ENCODE peak calls at places on chromosome 20, in ten cellular contexts. L, G, O, D, S, P, T, E, Y and M are unnamed samples.

GRCh38 chr20:44069203-44069931 is 117.6 kb downstream of the JPH2 start:
- DNase-seq in P (no peak), L (no peak), G (peak), Y (peak), S (peak), T (no peak), E (peak), D (peak), O (no peak), M (no peak)

GRCh38 chr20:25214824-25215223 is 19.3 kb downstream of the ENTPD6 start:
- DNase-seq in D (no peak), T (no peak), P (no peak), O (no peak), G (no peak), L (no peak), Y (no peak), S (no peak), E (no peak), M (no peak)

GRCh38 chr20:50678213-50678898 is 13.0 kb downstream of the RIPOR3 start:
- DNase-seq in Y (no peak), G (no peak), P (no peak), L (no peak), E (no peak), O (no peak), T (no peak), D (no peak), S (no peak), M (no peak)

GRCh38 chr20:34233687-34234086 is 7.5 kb upstream of the ASIP start:
- DNase-seq in O (no peak), Y (no peak), S (no peak), D (no peak), L (no peak), G (no peak), T (no peak), P (no peak), E (no peak), M (no peak)

GRCh38 chr20:3275064-3275935 is 36.3 kb upstream of the SLC4A11 start:
- DNase-seq in O (no peak), S (no peak), E (no peak), D (no peak), Y (no peak), L (no peak), T (no peak), P (no peak), G (no peak), M (no peak)

GRCh38 chr20:41643504-41643938 is 25.3 kb upstream of the CHD6 start:
- DNase-seq in E (no peak), T (peak), O (peak), P (no peak), D (no peak), Y (no peak), S (no peak), L (peak), G (no peak), M (no peak)

GRCh38 chr20:50520222-50520877 is 10.2 kb downstream of the PTPN1 start:
- DNase-seq in O (no peak), L (no peak), G (no peak), P (no peak), Y (peak), E (peak), S (no peak), T (peak), D (no peak), M (no peak)

GRCh38 chr20:12394786-12395185 is 477.1 kb downstream of the BTBD3 start:
- DNase-seq in E (no peak), O (no peak), P (no peak), L (no peak), Y (no peak), S (no peak), G (no peak), T (no peak), D (no peak), M (no peak)

GRCh38 chr20:44003609-44004008 is 89.0 kb downstream of the TOX2 start:
- DNase-seq in L (no peak), O (no peak), Y (no peak), G (no peak), D (no peak), T (no peak), P (no peak), S (no peak), E (no peak), M (peak)

GRCh38 chr20:35284267-35284991 is at the start of gene EIF6:
- DNase-seq in D (peak), O (peak), T (peak), E (peak), L (peak), S (peak), G (peak), Y (peak), P (peak), M (peak)

GRCh38 chr20:18973499-18974173 is 160.1 kb downstream of the SCP2D1 start:
- DNase-seq in L (no peak), P (no peak), D (no peak), E (no peak), T (no peak), S (no peak), O (no peak), G (no peak), Y (no peak), M (peak)

GRCh38 chr20:23227976-23228375 is 122.6 kb upstream of the NXT1 start:
- DNase-seq in L (no peak), S (no peak), Y (no peak), E (no peak), D (no peak), G (no peak), T (no peak), O (no peak), P (no peak), M (no peak)

GRCh38 chr20:45212831-45213230 is 6.0 kb downstream of the SEMG1 start:
- DNase-seq in O (no peak), G (no peak), L (no peak), P (no peak), Y (no peak), S (no peak), E (no peak), D (no peak), T (no peak), M (no peak)

GRCh38 chr20:21027569-21027968 is 78.6 kb downstream of the LINC00237 start:
- DNase-seq in Y (no peak), S (no peak), G (peak), L (no peak), E (no peak), O (no peak), T (no peak), P (peak), D (no peak), M (no peak)

GRCh38 chr20:33262658-33263065 is 20.4 kb upstream of the BPIFB1 start:
- DNase-seq in G (no peak), L (peak), O (peak), P (peak), E (no peak), Y (no peak), S (no peak), T (peak), D (no peak), M (no peak)

GRCh38 chr20:517221-517620 is 26.4 kb downstream of the CSNK2A1 start:
- DNase-seq in Y (no peak), P (no peak), T (peak), L (no peak), E (no peak), S (no peak), O (no peak), G (no peak), D (no peak), M (no peak)

GRCh38 chr20:54625497-54625896 is 150.1 kb downstream of the DOK5 start:
- DNase-seq in P (no peak), S (no peak), T (no peak), O (no peak), G (no peak), L (no peak), Y (no peak), E (no peak), D (no peak), M (no peak)

GRCh38 chr20:31845300-31845863 is at the start of gene FOXS1:
- DNase-seq in P (no peak), L (no peak), G (no peak), O (no peak), D (no peak), Y (no peak), E (peak), T (no peak), S (no peak), M (no peak)

GRCh38 chr20:36155629-36155971 is 1.1 kb downstream of the EPB41L1 start:
- DNase-seq in D (no peak), G (no peak), O (no peak), Y (no peak), P (no peak), T (no peak), E (no peak), L (no peak), S (no peak), M (no peak)

GRCh38 chr20:64050261-64051032 is 1.0 kb upstream of the SOX18 start:
- DNase-seq in E (no peak), Y (no peak), S (no peak), T (no peak), O (no peak), P (no peak), L (no peak), D (no peak), G (no peak), M (no peak)

GRCh38 chr20:59661621-59662020 is 57.3 kb downstream of the PHACTR3 start:
- DNase-seq in G (no peak), D (no peak), L (no peak), Y (no peak), T (no peak), O (no peak), E (peak), S (no peak), P (no peak), M (no peak)

GRCh38 chr20:43921227-43921780 is 6.7 kb downstream of the TOX2 start:
- DNase-seq in L (no peak), G (no peak), T (no peak), D (no peak), P (no peak), S (no peak), E (no peak), O (no peak), Y (no peak), M (no peak)

GRCh38 chr20:46635514-46636091 is 15.7 kb downstream of the SLC13A3 start:
- DNase-seq in T (peak), L (no peak), Y (no peak), D (no peak), S (no peak), G (no peak), P (no peak), O (no peak), E (no peak), M (no peak)

GRCh38 chr20:37406010-37406998 is 60.4 kb downstream of the SRC start:
- DNase-seq in D (no peak), Y (peak), O (no peak), T (peak), G (peak), P (peak), S (no peak), L (peak), E (no peak), M (no peak)

GRCh38 chr20:14264869-14265268 is 72.5 kb downstream of the FLRT3 start:
- DNase-seq in T (peak), E (no peak), G (no peak), D (no peak), L (peak), O (no peak), Y (no peak), P (peak), S (no peak), M (no peak)

GRCh38 chr20:3563548-3564177 is 92.8 kb downstream of the ATRN start:
- DNase-seq in L (peak), O (no peak), P (peak), E (no peak), G (peak), T (peak), Y (peak), D (peak), S (no peak), M (no peak)

GRCh38 chr20:43914286-43914685 is 366 bp upstream of the TOX2 start:
- DNase-seq in P (peak), E (no peak), D (no peak), L (no peak), T (peak), S (no peak), Y (no peak), G (peak), O (no peak), M (no peak)

GRCh38 chr20:3751664-3752385 is 15.7 kb downstream of the ADISSP start:
- DNase-seq in P (no peak), O (peak), G (peak), S (peak), D (peak), L (no peak), T (no peak), E (no peak), Y (peak), M (no peak)

GRCh38 chr20:35267092-35267491 is 10.8 kb downstream of the MMP24OS start:
- DNase-seq in G (no peak), E (no peak), S (no peak), P (no peak), O (no peak), Y (no peak), D (no peak), L (no peak), T (no peak), M (no peak)

GRCh38 chr20:23206061-23206460 is 119.9 kb upstream of the CD93 start:
- DNase-seq in G (no peak), P (no peak), T (no peak), E (no peak), O (no peak), D (no peak), S (no peak), L (no peak), Y (no peak), M (no peak)

GRCh38 chr20:61117725-61118124 is 134.3 kb upstream of the CDH4 start:
- DNase-seq in L (no peak), S (no peak), P (no peak), D (no peak), Y (no peak), G (no peak), E (no peak), T (peak), O (no peak), M (no peak)

GRCh38 chr20:47493175-47493953 is 8.3 kb upstream of the NCOA3 start:
- DNase-seq in E (peak), T (peak), G (peak), L (peak), O (peak), Y (peak), S (peak), P (peak), D (no peak), M (peak)

GRCh38 chr20:54356726-54357235 is 118.6 kb upstream of the DOK5 start:
- DNase-seq in Y (no peak), P (no peak), L (no peak), E (no peak), D (no peak), S (no peak), G (no peak), O (no peak), T (no peak), M (no peak)

GRCh38 chr20:32446301-32447100 is 88.4 kb downstream of the ASXL1 start:
- DNase-seq in E (no peak), D (no peak), L (no peak), T (no peak), S (no peak), G (no peak), Y (no peak), O (no peak), P (no peak), M (peak)

GRCh38 chr20:49541733-49542513 is 26.0 kb downstream of the PTGIS start:
- DNase-seq in D (peak), T (peak), O (peak), E (peak), Y (peak), P (peak), G (peak), L (peak), S (peak), M (no peak)

GRCh38 chr20:33062750-33063149 is 9.0 kb downstream of the BPIFB3 start:
- DNase-seq in G (no peak), L (no peak), D (no peak), Y (no peak), S (no peak), P (no peak), O (no peak), T (no peak), E (no peak), M (no peak)

GRCh38 chr20:45358282-45359068 is 4.5 kb upstream of the SYS1 start:
- DNase-seq in O (peak), P (no peak), S (no peak), L (no peak), T (peak), Y (no peak), G (no peak), E (peak), D (no peak), M (peak)